ENCODE peak calls at places on chromosomes 4 and X, in four cellular contexts. N, Q, U and C are unnamed samples.

GRCh38 chrX:17680732-17681413 is 56.4 kb upstream of the SCML1 start:
- DNase-seq in N (no peak), Q (no peak), U (no peak), C (no peak)

GRCh38 chr4:1793496-1793840 is 375 bp downstream of the FGFR3 start:
- DNase-seq in N (no peak), Q (peak; percentile 71), U (no peak), C (peak; percentile 83)

GRCh38 chrX:77597090-77597489 is 149.9 kb downstream of the FGF16 start:
- DNase-seq in N (no peak), Q (no peak), U (no peak), C (peak; percentile 4)

GRCh38 chr4:167032876-167033275 is 201.4 kb downstream of the SPOCK3 start:
- DNase-seq in N (no peak), Q (no peak), U (no peak), C (no peak)

GRCh38 chr4:71130827-71131603 is 137.6 kb downstream of the DCK start:
- DNase-seq in N (no peak), Q (no peak), U (no peak), C (no peak)

GRCh38 chr4:38174811-38175210 is 214.6 kb downstream of the PTTG2 start:
- DNase-seq in N (no peak), Q (no peak), U (no peak), C (no peak)

GRCh38 chrX:115360220-115360781 is 70.8 kb downstream of the LUZP4 start:
- DNase-seq in N (no peak), Q (no peak), U (no peak), C (no peak)

GRCh38 chrX:110569506-110569905 is 210.9 kb downstream of the RTL9 start:
- DNase-seq in N (no peak), Q (no peak), U (no peak), C (no peak)

GRCh38 chrX:74383611-74384010 is 37.7 kb upstream of the SLC16A2 start:
- DNase-seq in N (no peak), Q (no peak), U (peak; percentile 13), C (peak; percentile 41)

GRCh38 chr4:8528713-8529112 is 51.5 kb upstream of the GPR78 start:
- DNase-seq in N (no peak), Q (no peak), U (no peak), C (no peak)

GRCh38 chr4:139014391-139015268 is 951 bp upstream of the NOCT start:
- DNase-seq in N (peak; percentile 32), Q (peak; percentile 37), U (peak; percentile 64), C (peak; percentile 44)

GRCh38 chrX:12901486-12901885 is 4.9 kb upstream of the TLR8 start:
- DNase-seq in N (no peak), Q (peak; percentile 65), U (peak; percentile 11), C (peak; percentile 70)

GRCh38 chrX:40845331-40845911 is 110.1 kb upstream of the MED14 start:
- DNase-seq in N (no peak), Q (no peak), U (peak; percentile 6), C (no peak)

GRCh38 chr4:179569549-179569948 is 2127.3 kb upstream of the AGA start:
- DNase-seq in N (no peak), Q (no peak), U (no peak), C (no peak)

GRCh38 chrX:49102221-49102620 is 21.3 kb downstream of the GPKOW start:
- DNase-seq in N (no peak), Q (no peak), U (peak; percentile 75), C (no peak)

GRCh38 chr4:40573593-40574311 is 55.9 kb downstream of the RBM47 start:
- DNase-seq in N (peak; percentile 45), Q (no peak), U (no peak), C (no peak)

GRCh38 chr4:71006203-71006907 is 12.9 kb downstream of the DCK start:
- DNase-seq in N (no peak), Q (no peak), U (no peak), C (no peak)

GRCh38 chr4:161343188-161343950 is 820.4 kb downstream of the FSTL5 start:
- DNase-seq in N (peak; percentile 27), Q (no peak), U (no peak), C (no peak)

GRCh38 chrX:96906741-96907140 is 23.0 kb downstream of the RPA4 start:
- DNase-seq in N (no peak), Q (no peak), U (no peak), C (no peak)

GRCh38 chrX:76520273-76521054 is 93.0 kb downstream of the MAGEE1 start:
- DNase-seq in N (no peak), Q (no peak), U (no peak), C (no peak)

GRCh38 chr4:145308598-145308997 is 128.2 kb upstream of the OTUD4 start:
- DNase-seq in N (peak; percentile 55), Q (no peak), U (no peak), C (no peak)

GRCh38 chr4:182492456-182492855 is 249.3 kb downstream of the TENM3 start:
- DNase-seq in N (no peak), Q (no peak), U (no peak), C (no peak)

GRCh38 chrX:123884809-123885408 is 25.1 kb downstream of the XIAP start:
- DNase-seq in N (no peak), Q (peak; percentile 32), U (peak; percentile 31), C (peak; percentile 60)

GRCh38 chr4:147833254-147833653 is 101.4 kb downstream of the ARHGAP10 start:
- DNase-seq in N (no peak), Q (no peak), U (no peak), C (no peak)

GRCh38 chrX:40152173-40152705 is 54.5 kb upstream of the BCOR start:
- DNase-seq in N (no peak), Q (peak; percentile 28), U (no peak), C (peak; percentile 64)

GRCh38 chrX:39828971-39829370 is 268.8 kb downstream of the BCOR start:
- DNase-seq in N (no peak), Q (no peak), U (no peak), C (no peak)

GRCh38 chr4:54099959-54100606 is at the start of gene GSX2:
- DNase-seq in N (no peak), Q (no peak), U (no peak), C (peak; percentile 73)

GRCh38 chr4:130985371-130985770 is 1889.4 kb downstream of the C4orf33 start:
- DNase-seq in N (no peak), Q (no peak), U (no peak), C (no peak)

GRCh38 chr4:157072002-157072401 is 3.9 kb upstream of the GLRB start:
- DNase-seq in N (no peak), Q (no peak), U (no peak), C (no peak)
- TF ChIP-seq YY1 in N (no peak), Q (no peak), U (no peak), C (no peak)

GRCh38 chr4:7224001-7224400 is 31.7 kb downstream of the SORCS2 start:
- DNase-seq in N (no peak), Q (no peak), U (no peak), C (no peak)

GRCh38 chr4:7224878-7225533 is 32.7 kb downstream of the SORCS2 start:
- DNase-seq in N (no peak), Q (no peak), U (no peak), C (no peak)

GRCh38 chr4:7226464-7226863 is 34.1 kb downstream of the SORCS2 start:
- DNase-seq in N (no peak), Q (no peak), U (no peak), C (peak; percentile 89)

GRCh38 chr4:7222521-7222920 is 30.2 kb downstream of the SORCS2 start:
- DNase-seq in N (no peak), Q (no peak), U (no peak), C (no peak)

DNA sequence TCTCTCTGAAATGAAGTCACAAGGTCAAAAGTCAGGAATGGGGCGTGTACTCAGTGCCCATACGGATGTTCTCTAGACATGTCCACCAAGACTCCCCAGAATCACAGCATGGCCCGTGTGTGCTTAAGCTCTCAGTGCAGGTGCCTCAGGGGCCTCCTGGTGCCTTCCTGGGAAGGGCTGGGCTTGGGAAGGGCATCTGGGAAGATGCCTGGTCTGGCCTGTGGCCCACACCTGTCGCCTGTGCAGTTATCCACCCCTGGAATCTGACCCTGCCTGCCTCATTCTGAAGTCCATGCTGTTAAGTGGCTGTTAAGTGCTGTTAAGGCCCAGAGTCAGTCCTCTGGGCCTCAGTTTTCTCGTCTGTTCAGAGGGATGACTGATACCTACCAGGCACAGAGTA is 31.2 kb downstream of the SORCS2 start:
- DNase-seq in N (no peak), Q (no peak), U (no peak), C (no peak)
- TF ChIP-seq SMC3 in N (no peak), Q (no peak), U (no peak), C (no peak)

DNA sequence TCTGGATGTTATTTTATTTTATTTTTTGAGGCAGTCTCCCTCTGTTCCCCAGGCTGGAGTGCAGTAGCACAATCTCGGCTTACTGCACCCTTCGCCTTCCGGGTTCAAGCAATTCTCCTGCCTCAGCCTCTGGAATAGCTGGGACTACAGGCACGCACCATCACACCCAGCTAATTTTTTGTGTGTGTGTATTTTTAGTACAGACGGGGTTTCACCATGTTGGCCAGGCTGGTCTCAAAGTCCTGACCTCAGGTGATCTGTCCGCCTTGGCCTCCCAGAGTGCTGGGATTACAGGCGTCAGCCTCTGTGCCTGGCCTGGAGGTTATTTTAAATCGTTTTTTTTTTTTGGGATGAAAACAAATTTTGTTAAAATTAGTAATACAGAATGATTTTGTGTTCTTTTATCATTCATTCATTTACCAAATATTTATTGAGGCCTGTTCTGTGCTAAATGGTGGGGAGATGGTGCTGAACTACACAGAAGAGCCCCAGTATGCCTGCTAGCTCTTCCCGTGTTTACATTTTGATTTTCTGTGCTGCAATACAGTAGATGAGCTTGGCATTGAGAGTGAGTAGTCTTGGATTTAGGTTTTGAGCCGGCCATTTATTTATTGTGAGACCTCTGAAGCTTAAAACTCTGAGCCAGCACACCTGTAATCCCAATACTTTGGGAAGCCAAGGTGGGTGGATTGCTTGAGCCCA is 22.7 kb downstream of the ADD1 start:
- DNase-seq in N (no peak), Q (no peak), U (peak; percentile 31), C (no peak)
- TF ChIP-seq YY1 in N (no peak), Q (no peak), U (no peak), C (no peak)

DNA sequence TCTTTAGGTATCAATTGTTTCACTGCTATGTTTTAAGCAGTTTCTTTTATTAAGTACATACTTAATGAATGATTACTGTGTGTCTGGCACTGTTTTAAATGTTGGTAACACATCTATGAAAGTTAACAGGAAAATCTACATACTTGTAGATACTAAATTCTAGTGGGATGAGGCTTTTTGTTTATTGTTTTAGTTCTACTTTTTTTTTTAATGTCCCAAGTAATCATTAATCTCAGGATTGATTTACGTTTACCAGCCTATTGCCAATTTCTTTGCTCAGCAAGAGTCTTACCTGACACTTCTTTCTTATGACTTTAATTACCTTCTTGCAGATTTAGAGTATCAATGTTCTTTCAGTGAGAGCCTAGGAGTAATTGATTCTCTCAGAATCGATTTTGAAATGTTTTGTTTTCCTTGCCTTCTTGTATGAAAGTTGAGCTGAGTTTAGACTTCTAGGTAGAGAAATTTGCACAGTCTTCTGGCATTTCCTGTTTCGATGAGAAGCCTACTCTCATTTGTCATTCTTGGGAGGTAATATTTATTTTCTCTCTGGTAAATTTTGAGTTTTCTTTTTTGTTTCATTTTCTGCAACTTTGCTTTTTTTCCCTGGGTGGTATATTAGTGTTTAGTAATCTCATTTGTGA is 235.2 kb upstream of the ANKRD50 start:
- DNase-seq in N (no peak), Q (no peak), U (no peak), C (no peak)
- TF ChIP-seq SMC3 in N (no peak), Q (no peak), U (no peak), C (no peak)

DNA sequence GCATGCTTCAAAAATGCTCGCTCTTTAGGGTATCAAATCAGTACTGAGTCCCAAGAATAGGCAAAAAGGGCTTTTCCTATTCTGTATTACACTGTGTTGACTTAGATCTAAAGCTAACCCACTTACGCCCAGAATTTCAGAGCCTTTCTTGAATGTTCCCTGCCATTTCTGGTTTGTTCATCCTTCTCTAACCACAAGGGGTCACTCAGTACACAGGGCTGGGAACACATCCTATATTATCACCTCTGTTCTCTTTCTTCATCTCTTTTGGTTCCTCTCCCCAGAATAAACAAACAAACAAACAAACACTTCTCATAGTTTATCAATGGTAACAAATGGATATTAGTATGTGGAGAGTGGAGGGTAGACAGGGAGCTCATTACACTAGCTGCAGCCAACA is 25.5 kb upstream of the MORC4 start:
- DNase-seq in N (no peak), Q (peak; percentile 23), U (peak; percentile 12), C (peak; percentile 36)
- TF ChIP-seq YY1 in N (no peak), Q (no peak), U (no peak), C (no peak)